ENCODE peak calls at places on chromosomes 3 and 15, in five cellular contexts. One of them, this sample, is unnamed.

GRCh38 chr15:52682776-52683175 is 3.6 kb upstream of the ATOSA start:
- DNase-seq in fibroblast of gingiva: no peak
- DNase-seq in neural crest cell: no peak
- DNase-seq in ELR: no peak
- DNase-seq in SK-MEL-5: no peak
- DNase-seq in this sample: no peak

GRCh38 chr3:17069754-17070153 is 185.0 kb downstream of the PLCL2 start:
- DNase-seq in fibroblast of gingiva: no peak
- DNase-seq in neural crest cell: no peak
- DNase-seq in ELR: no peak
- DNase-seq in SK-MEL-5: no peak
- DNase-seq in this sample: no peak

GRCh38 chr3:55481918-55482495 is 5.1 kb downstream of the WNT5A start:
- DNase-seq in fibroblast of gingiva: peak
- DNase-seq in neural crest cell: peak
- DNase-seq in ELR: peak
- DNase-seq in SK-MEL-5: no peak
- DNase-seq in this sample: peak

GRCh38 chr3:43539321-43539720 is 82.5 kb downstream of the ANO10 start:
- DNase-seq in fibroblast of gingiva: no peak
- DNase-seq in neural crest cell: no peak
- DNase-seq in ELR: no peak
- DNase-seq in SK-MEL-5: no peak
- DNase-seq in this sample: peak

GRCh38 chr3:46660543-46661523 is 32.6 kb downstream of the ALS2CL start:
- DNase-seq in fibroblast of gingiva: no peak
- DNase-seq in neural crest cell: no peak
- DNase-seq in ELR: peak
- DNase-seq in SK-MEL-5: peak
- DNase-seq in this sample: no peak

GRCh38 chr3:15298504-15298903 is 33.9 kb downstream of the SH3BP5 start:
- DNase-seq in fibroblast of gingiva: no peak
- DNase-seq in neural crest cell: no peak
- DNase-seq in ELR: no peak
- DNase-seq in SK-MEL-5: no peak
- DNase-seq in this sample: no peak

GRCh38 chr3:5731100-5731499 is 543.6 kb downstream of the EDEM1 start:
- DNase-seq in fibroblast of gingiva: no peak
- DNase-seq in neural crest cell: no peak
- DNase-seq in ELR: no peak
- DNase-seq in SK-MEL-5: peak
- DNase-seq in this sample: no peak

GRCh38 chr15:50884583-50884982 is 23.9 kb upstream of the AP4E1 start:
- DNase-seq in fibroblast of gingiva: peak
- DNase-seq in neural crest cell: no peak
- DNase-seq in ELR: peak
- DNase-seq in SK-MEL-5: no peak
- DNase-seq in this sample: no peak

GRCh38 chr3:30266536-30266935 is 339.9 kb upstream of the TGFBR2 start:
- DNase-seq in fibroblast of gingiva: no peak
- DNase-seq in neural crest cell: no peak
- DNase-seq in ELR: no peak
- DNase-seq in SK-MEL-5: no peak
- DNase-seq in this sample: no peak

GRCh38 chr3:124558898-124559649 is 171.2 kb upstream of the UMPS start:
- DNase-seq in fibroblast of gingiva: peak
- DNase-seq in neural crest cell: no peak
- DNase-seq in ELR: peak
- DNase-seq in SK-MEL-5: peak
- DNase-seq in this sample: peak

GRCh38 chr3:15180042-15180611 is 25.9 kb upstream of the CAPN7 start:
- DNase-seq in fibroblast of gingiva: no peak
- DNase-seq in neural crest cell: no peak
- DNase-seq in ELR: no peak
- DNase-seq in SK-MEL-5: no peak
- DNase-seq in this sample: peak

GRCh38 chr3:143644370-143645089 is 203.7 kb downstream of the SLC9A9 start:
- DNase-seq in fibroblast of gingiva: peak
- DNase-seq in neural crest cell: peak
- DNase-seq in ELR: peak
- DNase-seq in SK-MEL-5: peak
- DNase-seq in this sample: peak

GRCh38 chr3:49787182-49787464 is 781 bp upstream of the IP6K1 start:
- DNase-seq in fibroblast of gingiva: no peak
- DNase-seq in neural crest cell: no peak
- DNase-seq in ELR: no peak
- DNase-seq in SK-MEL-5: no peak
- DNase-seq in this sample: no peak

GRCh38 chr15:90816401-90817116 is 51.8 kb upstream of the FURIN start:
- DNase-seq in fibroblast of gingiva: no peak
- DNase-seq in neural crest cell: no peak
- DNase-seq in ELR: no peak
- DNase-seq in SK-MEL-5: no peak
- DNase-seq in this sample: no peak

GRCh38 chr3:42683875-42684593 is 1.3 kb upstream of the KLHL40 start:
- DNase-seq in fibroblast of gingiva: peak
- DNase-seq in neural crest cell: no peak
- DNase-seq in ELR: peak
- DNase-seq in SK-MEL-5: peak
- DNase-seq in this sample: no peak

GRCh38 chr3:59451800-59452741 is 402.2 kb upstream of the CFAP20DC start:
- DNase-seq in fibroblast of gingiva: no peak
- DNase-seq in neural crest cell: no peak
- DNase-seq in ELR: no peak
- DNase-seq in SK-MEL-5: no peak
- DNase-seq in this sample: no peak

GRCh38 chr3:195063596-195064193 is 207.3 kb downstream of the XXYLT1 start:
- DNase-seq in fibroblast of gingiva: no peak
- DNase-seq in neural crest cell: no peak
- DNase-seq in ELR: no peak
- DNase-seq in SK-MEL-5: no peak
- DNase-seq in this sample: no peak

GRCh38 chr3:139534992-139535879 is 4.3 kb downstream of the RBP1 start:
- DNase-seq in fibroblast of gingiva: peak
- DNase-seq in neural crest cell: no peak
- DNase-seq in ELR: no peak
- DNase-seq in SK-MEL-5: no peak
- DNase-seq in this sample: peak

This sample was measured in retina.